ENCODE peak calls at places on chromosome 3, in six cellular contexts. F is tibial nerve; W is lower lobe of right lung; J is CD8-positive, alpha-beta memory T cell; X is fibroblast of lung; U is transverse colon. V is an unnamed sample.

GRCh38 chr3:3191675-3192480 is 12.4 kb upstream of the CRBN start:
- DNase-seq in F (no peak), W (no peak), J (no peak), X (peak), U (no peak), V (no peak)

GRCh38 chr3:123159926-123160635 is 41.7 kb upstream of the SEC22A start:
- DNase-seq in F (no peak), W (no peak), J (no peak), X (peak), U (no peak), V (no peak)

GRCh38 chr3:131174752-131175151 is 148.1 kb downstream of the NEK11 start:
- DNase-seq in F (no peak), W (no peak), J (peak), X (peak), U (no peak), V (no peak)

GRCh38 chr3:189270248-189270832 is 98.6 kb downstream of the TPRG1 start:
- DNase-seq in F (no peak), W (peak), J (no peak), X (peak), U (peak), V (no peak)

GRCh38 chr3:70526966-70527515 is 214.6 kb upstream of the MDFIC2 start:
- DNase-seq in F (no peak), W (no peak), J (no peak), X (no peak), U (no peak), V (no peak)

GRCh38 chr3:41450416-41451231 is 251.3 kb downstream of the CTNNB1 start:
- DNase-seq in F (no peak), W (no peak), J (no peak), X (no peak), U (peak), V (no peak)

GRCh38 chr3:105365536-105366301 is 990 bp upstream of the ALCAM start:
- DNase-seq in F (peak), W (no peak), J (peak), X (peak), U (no peak), V (peak)

GRCh38 chr3:11574981-11575669 is 68.6 kb downstream of the VGLL4 start:
- DNase-seq in F (no peak), W (no peak), J (no peak), X (no peak), U (no peak), V (no peak)

GRCh38 chr3:8981700-8982099 is 18.4 kb upstream of the RAD18 start:
- DNase-seq in F (no peak), W (no peak), J (no peak), X (no peak), U (no peak), V (no peak)

GRCh38 chr3:123080864-123081562 is 14.2 kb downstream of the PDIA5 start:
- DNase-seq in F (no peak), W (no peak), J (no peak), X (no peak), U (no peak), V (no peak)

GRCh38 chr3:134699141-134699711 is 48.4 kb upstream of the KY start:
- DNase-seq in F (no peak), W (no peak), J (no peak), X (no peak), U (no peak), V (no peak)

GRCh38 chr3:181717505-181717904 is 5.8 kb downstream of the SOX2 start:
- DNase-seq in F (no peak), W (no peak), J (no peak), X (no peak), U (no peak), V (no peak)

GRCh38 chr3:105417538-105418289 is 51.0 kb downstream of the ALCAM start:
- DNase-seq in F (no peak), W (no peak), J (no peak), X (peak), U (no peak), V (no peak)

GRCh38 chr3:157594413-157594812 is 91.2 kb upstream of the VEPH1 start:
- DNase-seq in F (no peak), W (no peak), J (no peak), X (no peak), U (no peak), V (no peak)

GRCh38 chr3:169232863-169233262 is 430.6 kb downstream of the MECOM start:
- DNase-seq in F (no peak), W (no peak), J (no peak), X (peak), U (no peak), V (no peak)

GRCh38 chr3:186502942-186503712 is 41.1 kb downstream of the CRYGS start:
- DNase-seq in F (no peak), W (no peak), J (no peak), X (no peak), U (no peak), V (no peak)
- H3K27ac ChIP-seq in F (no peak), W (no peak), J (no peak), X (no peak), U (no peak), V (no peak)

GRCh38 chr3:103048371-103048722 is 613.5 kb downstream of the ZPLD1 start:
- DNase-seq in F (no peak), W (no peak), J (no peak), X (peak), U (no peak), V (no peak)
- H3K4me3 ChIP-seq in F (no peak), W (no peak), J (no peak), X (no peak), U (no peak), V (no peak)

GRCh38 chr3:107800705-107801104 is 277.9 kb downstream of the BBX start:
- DNase-seq in F (no peak), W (no peak), J (no peak), X (no peak), U (no peak), V (no peak)
- H3K27ac ChIP-seq in F (peak), W (no peak), J (no peak), X (no peak), U (no peak), V (no peak)

GRCh38 chr3:177647876-177648275 is 450.6 kb upstream of the TBL1XR1 start:
- DNase-seq in F (no peak), W (no peak), J (no peak), X (no peak), U (no peak), V (no peak)
- H3K4me3 ChIP-seq in F (no peak), W (no peak), J (peak), X (no peak), U (no peak), V (no peak)